ENCODE peak calls at places on chromosome 22, in seven cellular contexts. C, E, Z, N, S, I and Q are unnamed samples.
A peak's percentile ranks its signal among the peaks of the same experiment; 100 is the strongest.

GRCh38 chr22:41237707-41238569 is 2.8 kb downstream of the CHADL start:
- DNase-seq in C (peak; percentile 86), I (peak; percentile 75), S (peak; percentile 93), N (peak; percentile 90), E (peak; percentile 36), Z (peak; percentile 86), Q (peak; percentile 86)

GRCh38 chr22:33023119-33023827 is 34.9 kb downstream of the SYN3 start:
- DNase-seq in S (no peak), I (no peak), Z (no peak), N (no peak), E (no peak), C (no peak), Q (peak; percentile 44)

GRCh38 chr22:49007013-49007653 is 820.5 kb downstream of the BRD1 start:
- DNase-seq in I (no peak), E (no peak), N (no peak), Z (no peak), S (no peak), C (no peak), Q (no peak)

GRCh38 chr22:22743128-22743760 is 98.8 kb downstream of the GGTLC2 start:
- DNase-seq in E (no peak), Z (no peak), S (no peak), N (no peak), C (no peak), I (no peak), Q (no peak)

GRCh38 chr22:42820075-42820763 is 36.9 kb downstream of the ARFGAP3 start:
- DNase-seq in Z (peak; percentile 40), N (peak; percentile 46), S (no peak), I (no peak), C (no peak), E (peak; percentile 79), Q (no peak)

GRCh38 chr22:41873391-41873790 is 40.5 kb downstream of the SREBF2 start:
- DNase-seq in N (no peak), I (peak; percentile 39), S (no peak), E (no peak), Z (no peak), C (no peak), Q (peak; percentile 67)

GRCh38 chr22:36470994-36471331 is 10.5 kb downstream of the TXN2 start:
- DNase-seq in C (no peak), N (no peak), Z (no peak), S (no peak), E (peak; percentile 31), I (no peak), Q (no peak)

GRCh38 chr22:47396105-47396504 is 633.7 kb downstream of the TBC1D22A start:
- DNase-seq in E (no peak), S (no peak), I (no peak), C (no peak), Z (no peak), N (no peak), Q (no peak)

GRCh38 chr22:36948273-36949055 is 35.0 kb downstream of the CSF2RB start:
- DNase-seq in I (no peak), E (peak; percentile 59), S (no peak), C (no peak), Z (no peak), N (no peak), Q (no peak)

GRCh38 chr22:39214383-39215069 is 30.3 kb downstream of the PDGFB start:
- DNase-seq in E (no peak), C (peak; percentile 48), I (no peak), Z (peak; percentile 77), N (no peak), S (peak; percentile 57), Q (no peak)

GRCh38 chr22:39967103-39967829 is 7.1 kb downstream of the TMA7B start:
- DNase-seq in Z (no peak), I (no peak), S (no peak), C (peak; percentile 29), E (peak; percentile 61), N (no peak), Q (no peak)

GRCh38 chr22:39988386-39989114 is 6.2 kb upstream of the FAM83F start:
- DNase-seq in C (no peak), I (no peak), N (no peak), Z (no peak), E (no peak), S (no peak), Q (no peak)

GRCh38 chr22:37818397-37819099 is 4.6 kb upstream of the GALR3 start:
- DNase-seq in S (peak; percentile 75), E (peak; percentile 52), Z (peak; percentile 78), I (peak; percentile 36), C (peak; percentile 74), N (peak; percentile 80), Q (peak; percentile 79)

GRCh38 chr22:43260818-43261217 is 73.9 kb upstream of the TTLL12 start:
- DNase-seq in N (no peak), E (peak; percentile 5), S (no peak), I (no peak), Z (no peak), C (no peak), Q (no peak)

GRCh38 chr22:43841742-43842141 is 20.6 kb downstream of the SULT4A1 start:
- DNase-seq in C (no peak), Z (no peak), N (no peak), S (no peak), E (no peak), I (no peak), Q (no peak)

GRCh38 chr22:48679656-48680555 is 1147.8 kb downstream of the BRD1 start:
- DNase-seq in C (no peak), I (no peak), S (no peak), E (no peak), Z (no peak), N (no peak), Q (no peak)

GRCh38 chr22:22948651-22949611 is 61.3 kb downstream of the IGLL5 start:
- DNase-seq in Z (no peak), S (no peak), E (peak; percentile 50), N (no peak), I (no peak), C (no peak), Q (no peak)

GRCh38 chr22:43539572-43540533 is 128.0 kb downstream of the MPPED1 start:
- DNase-seq in S (no peak), E (no peak), Z (no peak), I (no peak), C (no peak), N (no peak), Q (no peak)

GRCh38 chr22:33056108-33056507 is 2.1 kb downstream of the SYN3 start:
- DNase-seq in I (no peak), Z (no peak), N (no peak), E (no peak), C (no peak), S (no peak), Q (no peak)

GRCh38 chr22:46762238-46763050 is at the start of gene TBC1D22A:
- DNase-seq in N (peak; percentile 95), I (peak; percentile 92), C (peak; percentile 95), S (peak; percentile 94), E (peak; percentile 94), Z (peak; percentile 97), Q (peak; percentile 96)

GRCh38 chr22:24402460-24403192 is 24.8 kb upstream of the ADORA2A start:
- DNase-seq in I (no peak), E (peak; percentile 91), Z (no peak), S (no peak), N (no peak), C (peak; percentile 89), Q (peak; percentile 60)

DNA sequence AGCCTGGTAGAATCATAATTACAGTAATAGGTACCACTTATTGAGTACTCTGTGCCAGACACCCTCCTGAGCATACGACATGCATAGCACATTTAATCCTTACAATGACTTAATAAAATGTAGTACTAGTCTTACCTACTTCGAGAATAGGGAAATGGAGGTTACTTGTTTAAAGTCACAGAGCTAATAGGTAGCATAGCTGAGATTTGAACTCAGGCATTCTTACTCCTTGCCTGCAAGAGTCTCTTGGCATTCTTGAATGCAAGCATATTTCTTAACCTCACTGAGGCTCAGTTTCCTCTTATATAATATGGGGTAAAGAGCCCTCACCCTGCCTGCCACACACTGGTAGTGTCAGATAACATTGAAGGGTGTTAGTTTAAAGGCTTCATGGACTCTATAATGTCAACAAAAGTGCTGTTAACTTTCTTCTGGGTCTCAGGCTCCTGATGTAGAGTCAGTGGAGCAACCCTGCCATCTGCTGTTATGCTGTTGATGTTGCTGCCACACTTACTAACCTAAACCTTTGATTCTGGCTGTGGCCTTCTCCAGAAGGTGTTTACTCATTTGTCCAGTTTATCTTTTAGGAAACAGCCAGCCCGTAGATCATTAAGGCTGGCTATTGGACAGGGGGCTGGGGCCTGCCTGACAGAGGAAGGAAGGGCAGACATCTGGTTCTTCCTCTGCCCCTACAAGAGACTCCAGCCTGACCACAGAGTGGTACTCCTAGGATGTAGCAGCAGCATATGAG is 18.9 kb downstream of the LIMK2 start:
- DNase-seq in Z (peak; percentile 45), S (no peak), E (peak; percentile 84), C (peak; percentile 82), N (peak; percentile 66), I (peak; percentile 55), Q (peak; percentile 43)
- TF ChIP-seq CTCF in Z (peak; percentile 58), S (no peak), E (peak; percentile 90), C (peak; percentile 71), N (peak; percentile 72), I (peak; percentile 72), Q (peak; percentile 15)

DNA sequence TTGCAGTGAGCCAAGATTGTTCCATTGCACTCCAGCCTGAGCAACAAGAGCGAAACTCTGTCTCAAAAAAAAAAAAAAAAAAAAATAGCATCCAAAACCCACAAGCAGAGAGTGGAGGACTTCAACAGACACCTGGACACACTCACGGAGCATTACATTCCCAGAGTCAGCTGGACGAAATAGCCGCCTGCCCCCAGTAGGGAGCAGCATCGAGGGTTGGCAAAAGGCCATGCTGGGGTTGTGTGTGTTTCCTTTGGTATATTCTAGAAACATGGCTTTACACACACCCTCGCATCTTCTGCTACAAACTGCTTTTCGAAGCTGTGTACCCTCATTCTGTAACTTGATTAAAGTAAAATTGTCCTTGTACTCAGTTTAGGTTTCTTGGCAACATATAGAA is 5.3 kb downstream of the ADA2 start:
- DNase-seq in N (peak; percentile 36), I (peak; percentile 44), Z (peak; percentile 34), C (peak; percentile 69), E (peak; percentile 55), S (peak; percentile 72), Q (peak; percentile 67)
- TF ChIP-seq CTCF in N (peak; percentile 54), I (peak; percentile 37), Z (peak; percentile 47), C (no peak), E (peak; percentile 46), S (peak; percentile 31), Q (peak; percentile 47)

GRCh38 chr22:29030618-29031235 is 30.9 kb downstream of the C22orf31 start:
- DNase-seq in N (no peak), S (peak; percentile 71), I (no peak), E (peak; percentile 81), Z (peak; percentile 79), C (peak; percentile 93), Q (peak; percentile 42)

GRCh38 chr22:29032584-29032983 is 29.0 kb downstream of the C22orf31 start:
- DNase-seq in E (peak; percentile 13), S (no peak), C (peak; percentile 66), I (no peak), Z (no peak), N (no peak), Q (no peak)

GRCh38 chr22:29030016-29030617 is 31.5 kb downstream of the C22orf31 start:
- DNase-seq in C (peak; percentile 16), I (no peak), N (no peak), E (peak; percentile 16), Z (no peak), S (no peak), Q (peak; percentile 55)

GRCh38 chr22:29032014-29032475 is 29.6 kb downstream of the C22orf31 start:
- DNase-seq in E (no peak), N (no peak), S (no peak), Z (no peak), I (no peak), C (no peak), Q (no peak)

GRCh38 chr22:29031236-29031982 is 30.2 kb downstream of the C22orf31 start:
- DNase-seq in N (no peak), E (peak; percentile 95), Z (peak; percentile 66), I (no peak), S (no peak), C (peak; percentile 82), Q (peak; percentile 36)
- TF ChIP-seq CTCF in N (no peak), E (peak; percentile 7), Z (no peak), I (no peak), S (no peak), C (no peak), Q (no peak)

GRCh38 chr22:50082961-50083461 is 2.2 kb downstream of the MLC1 start:
- DNase-seq in I (no peak), S (no peak), Z (no peak), C (no peak), N (no peak), E (no peak), Q (no peak)
- TF ChIP-seq CTCF in I (no peak), S (no peak), Z (no peak), C (no peak), N (no peak), E (no peak), Q (no peak)